ENCODE peak calls at places on chromosomes 1 and 21, in nine cellular contexts. T is WERI-Rb-1, J is K562, E is upper lobe of right lung, Y is MM.1S, M is lung, X is astrocyte of the spinal cord, L is fibroblast of mammary gland, A is AG04450. S is an unnamed sample.
A peak's percentile ranks its signal among the peaks of the same experiment; 100 is the strongest.

GRCh38 chr1:87330201-87330953 is 1.7 kb downstream of the LMO4 start:
- DNase-seq in T (peak; percentile 59), J (peak; percentile 56), E (no peak), Y (peak; percentile 54), M (peak; percentile 34), X (peak; percentile 47), L (peak; percentile 30), A (no peak), S (no peak)

GRCh38 chr1:196609114-196609737 is 986 bp upstream of the KCNT2 start:
- DNase-seq in T (peak; percentile 89), J (peak; percentile 4), E (no peak), Y (no peak), M (no peak), X (peak; percentile 49), L (peak; percentile 14), A (no peak), S (no peak)

GRCh38 chr1:65247419-65248359 is 61.7 kb upstream of the DNAJC6 start:
- DNase-seq in T (no peak), J (peak; percentile 38), E (no peak), Y (no peak), M (no peak), X (peak; percentile 56), L (peak; percentile 54), A (no peak), S (peak; percentile 95)

GRCh38 chr1:201630582-201630981 is 91.7 kb downstream of the NAV1 start:
- DNase-seq in T (no peak), J (no peak), E (no peak), Y (no peak), M (no peak), X (no peak), L (no peak), A (no peak), S (no peak)

GRCh38 chr21:32256226-32256625 is 22.6 kb downstream of the MIS18A start:
- DNase-seq in T (no peak), J (no peak), E (no peak), Y (no peak), M (no peak), X (no peak), L (no peak), A (no peak), S (no peak)

GRCh38 chr21:43634618-43635017 is 24.7 kb downstream of the HSF2BP start:
- DNase-seq in T (no peak), J (no peak), E (no peak), Y (no peak), M (no peak), X (no peak), L (peak; percentile 31), A (no peak), S (no peak)

GRCh38 chr1:26164036-26164927 is 4.5 kb downstream of the C1orf232 start:
- DNase-seq in T (peak; percentile 62), J (peak; percentile 72), E (peak; percentile 72), Y (peak; percentile 48), M (no peak), X (no peak), L (peak; percentile 9), A (no peak), S (no peak)

GRCh38 chr1:13523780-13524477 is 10.1 kb upstream of the LRRC38 start:
- DNase-seq in T (no peak), J (no peak), E (no peak), Y (no peak), M (no peak), X (no peak), L (no peak), A (no peak), S (no peak)

GRCh38 chr1:923991-924618 is 382 bp downstream of the SAMD11 start:
- DNase-seq in T (no peak), J (no peak), E (no peak), Y (no peak), M (no peak), X (no peak), L (no peak), A (no peak), S (no peak)

GRCh38 chr1:198794498-198794897 is 155.7 kb downstream of the PTPRC start:
- DNase-seq in T (no peak), J (no peak), E (no peak), Y (no peak), M (no peak), X (peak; percentile 70), L (peak; percentile 78), A (peak; percentile 39), S (no peak)

GRCh38 chr21:46369520-46370235 is 45.7 kb downstream of the PCNT start:
- DNase-seq in T (no peak), J (no peak), E (no peak), Y (peak; percentile 5), M (no peak), X (no peak), L (no peak), A (no peak), S (no peak)

GRCh38 chr1:236137285-236137852 is 5.0 kb upstream of the GPR137B start:
- DNase-seq in T (no peak), J (peak; percentile 49), E (no peak), Y (no peak), M (no peak), X (no peak), L (no peak), A (no peak), S (no peak)
- TF ChIP-seq CTCF in T (peak; percentile 38), J (peak; percentile 64), E (no peak), Y (no peak), M (no peak), X (no peak), L (peak; percentile 11), A (no peak), S (no peak)

GRCh38 chr1:58041621-58042020 is 504.9 kb downstream of the OMA1 start:
- DNase-seq in T (no peak), J (no peak), E (no peak), Y (no peak), M (no peak), X (no peak), L (no peak), A (no peak), S (no peak)

GRCh38 chr1:58045094-58045493 is 501.4 kb downstream of the OMA1 start:
- DNase-seq in T (no peak), J (no peak), E (no peak), Y (no peak), M (no peak), X (no peak), L (no peak), A (no peak), S (no peak)

DNA sequence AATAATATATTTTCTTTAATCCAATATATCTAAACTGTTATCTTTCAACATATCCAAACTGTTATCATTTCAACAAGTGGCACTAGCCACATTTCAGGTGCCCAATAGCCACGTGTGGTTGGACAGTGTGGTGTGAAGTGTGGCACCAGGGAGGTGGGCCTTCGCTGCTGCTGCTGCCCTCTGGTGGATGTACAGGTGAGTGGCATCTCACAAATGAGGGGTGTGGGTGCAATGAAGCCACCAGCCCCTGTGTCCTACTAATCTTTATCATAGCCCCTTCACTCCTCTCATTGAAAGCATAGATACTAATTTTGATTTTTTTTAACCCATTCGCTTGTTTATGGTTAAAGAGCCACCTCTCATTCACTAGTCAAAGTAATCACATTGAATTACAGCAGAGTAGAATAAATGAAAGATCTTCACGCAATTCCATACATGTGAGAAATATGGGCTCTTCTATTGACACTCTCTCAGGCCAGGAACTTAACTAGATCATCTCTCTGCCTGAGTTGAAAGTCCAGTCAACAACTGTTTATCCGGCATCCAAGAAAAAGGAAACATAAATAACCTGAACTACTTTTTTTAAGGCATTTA is 499.2 kb downstream of the OMA1 start:
- DNase-seq in T (peak; percentile 58), J (peak; percentile 37), E (no peak), Y (peak; percentile 14), M (no peak), X (no peak), L (peak; percentile 7), A (no peak), S (no peak)
- TF ChIP-seq CTCF in T (peak; percentile 88), J (peak; percentile 63), E (peak; percentile 71), Y (peak; percentile 82), M (peak; percentile 18), X (peak; percentile 76), L (peak; percentile 74), A (peak; percentile 66), S (peak; percentile 56)

GRCh38 chr21:34988139-34988538 is 61.0 kb downstream of the RUNX1 start:
- DNase-seq in T (no peak), J (no peak), E (no peak), Y (no peak), M (no peak), X (no peak), L (no peak), A (no peak), S (no peak)

GRCh38 chr21:34987673-34988072 is 61.4 kb downstream of the RUNX1 start:
- DNase-seq in T (no peak), J (no peak), E (no peak), Y (peak; percentile 68), M (no peak), X (no peak), L (no peak), A (no peak), S (no peak)

GRCh38 chr21:34984356-34984755 is 64.7 kb downstream of the RUNX1 start:
- DNase-seq in T (no peak), J (no peak), E (no peak), Y (no peak), M (no peak), X (no peak), L (no peak), A (no peak), S (no peak)

GRCh38 chr21:34988625-34989024 is 60.5 kb downstream of the RUNX1 start:
- DNase-seq in T (no peak), J (no peak), E (no peak), Y (no peak), M (no peak), X (no peak), L (no peak), A (no peak), S (no peak)

DNA sequence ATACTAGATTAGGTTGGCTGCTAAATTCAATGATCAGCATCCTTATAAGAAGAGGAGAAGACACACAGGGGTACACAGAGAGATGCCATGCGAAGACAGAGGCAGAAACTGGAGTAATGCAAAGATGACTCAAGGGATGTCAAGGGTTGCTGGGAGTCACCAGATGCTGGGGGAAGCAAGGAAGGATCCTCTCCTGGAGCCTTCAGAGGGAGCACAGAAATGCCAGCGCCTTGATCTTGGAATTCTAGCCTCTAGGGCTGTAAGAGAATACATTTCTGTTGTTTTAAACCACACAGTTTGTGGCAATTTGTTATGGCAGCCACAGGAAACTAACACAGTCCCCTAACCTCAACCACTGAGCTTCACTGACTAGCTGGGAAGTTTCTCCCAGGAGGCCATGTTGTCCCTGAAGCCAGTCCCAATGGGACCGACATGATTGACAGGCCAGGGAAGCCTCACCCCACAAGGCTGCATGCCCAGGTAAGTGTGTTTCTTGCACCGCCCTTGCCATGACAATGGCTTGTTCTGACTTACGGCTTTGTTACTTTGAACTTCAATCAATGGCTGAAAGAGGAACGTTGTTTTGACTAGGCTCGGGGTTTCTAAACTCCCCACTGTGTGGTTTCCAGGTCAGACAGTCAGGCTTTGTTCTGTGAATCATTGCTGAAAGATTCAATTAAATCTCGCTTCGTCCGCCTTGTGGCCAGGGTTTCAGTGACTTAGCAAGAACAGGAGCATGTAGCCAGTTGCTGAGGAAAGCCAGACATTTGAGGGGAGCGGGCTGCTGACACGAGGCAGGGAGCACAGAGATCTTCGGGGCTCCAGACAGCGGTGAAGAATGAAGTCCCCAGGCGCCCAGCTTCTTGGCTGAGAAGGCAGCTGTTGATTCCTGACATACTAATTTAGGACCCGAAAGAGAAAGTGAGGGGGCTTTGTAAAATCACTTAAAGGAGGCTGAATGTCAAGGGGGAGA is 62.3 kb downstream of the RUNX1 start:
- DNase-seq in T (no peak), J (no peak), E (no peak), Y (peak; percentile 46), M (no peak), X (peak; percentile 95), L (peak; percentile 87), A (no peak), S (no peak)
- TF ChIP-seq CTCF in T (no peak), J (no peak), E (no peak), Y (no peak), M (no peak), X (peak; percentile 13), L (peak; percentile 13), A (peak; percentile 25), S (no peak)

GRCh38 chr1:233816348-233816747 is 88.1 kb upstream of the SLC35F3 start:
- DNase-seq in T (no peak), J (no peak), E (no peak), Y (no peak), M (no peak), X (no peak), L (no peak), A (no peak), S (no peak)
- TF ChIP-seq CTCF in T (no peak), J (no peak), E (no peak), Y (no peak), M (no peak), X (no peak), L (no peak), A (no peak), S (no peak)

S was measured in AG09319.